ENCODE peak calls at places on chromosomes 6 and 20, in eight cellular contexts. One of them, this sample, is unnamed.

GRCh38 chr6:158039571-158040050 is 57.9 kb downstream of the SYNJ2 start:
- DNase-seq in fibroblast of gingiva: peak
- DNase-seq in T-helper 9 cell: no peak
- DNase-seq in EH: peak
- DNase-seq in B cell: no peak
- DNase-seq in iris pigment epithelial cell: peak
- DNase-seq in endothelial cell: no peak
- DNase-seq in amygdala: no peak
- DNase-seq in this sample: no peak

GRCh38 chr20:63903796-63904570 is 9.1 kb downstream of the DNAJC5 start:
- DNase-seq in fibroblast of gingiva: no peak
- DNase-seq in T-helper 9 cell: no peak
- DNase-seq in EH: no peak
- DNase-seq in B cell: no peak
- DNase-seq in iris pigment epithelial cell: no peak
- DNase-seq in endothelial cell: no peak
- DNase-seq in amygdala: no peak
- DNase-seq in this sample: no peak

GRCh38 chr20:4549711-4550259 is 171.9 kb upstream of the PRND start:
- DNase-seq in fibroblast of gingiva: no peak
- DNase-seq in T-helper 9 cell: no peak
- DNase-seq in EH: peak
- DNase-seq in B cell: no peak
- DNase-seq in iris pigment epithelial cell: no peak
- DNase-seq in endothelial cell: no peak
- DNase-seq in amygdala: no peak
- DNase-seq in this sample: no peak

GRCh38 chr6:158654960-158655485 is 5.2 kb downstream of the SYTL3 start:
- DNase-seq in fibroblast of gingiva: peak
- DNase-seq in T-helper 9 cell: no peak
- DNase-seq in EH: peak
- DNase-seq in B cell: no peak
- DNase-seq in iris pigment epithelial cell: peak
- DNase-seq in endothelial cell: no peak
- DNase-seq in amygdala: no peak
- DNase-seq in this sample: no peak

GRCh38 chr20:22101606-22102005 is 396.1 kb downstream of the PAX1 start:
- DNase-seq in fibroblast of gingiva: no peak
- DNase-seq in T-helper 9 cell: no peak
- DNase-seq in EH: no peak
- DNase-seq in B cell: no peak
- DNase-seq in iris pigment epithelial cell: no peak
- DNase-seq in endothelial cell: no peak
- DNase-seq in amygdala: no peak
- DNase-seq in this sample: no peak

GRCh38 chr6:1890071-1890470 is 280.4 kb downstream of the FOXC1 start:
- DNase-seq in fibroblast of gingiva: no peak
- DNase-seq in T-helper 9 cell: no peak
- DNase-seq in EH: peak
- DNase-seq in B cell: no peak
- DNase-seq in iris pigment epithelial cell: peak
- DNase-seq in endothelial cell: no peak
- DNase-seq in amygdala: no peak
- DNase-seq in this sample: no peak

GRCh38 chr20:23362392-23363256 is 642 bp downstream of the GZF1 start:
- DNase-seq in fibroblast of gingiva: peak
- DNase-seq in T-helper 9 cell: no peak
- DNase-seq in EH: peak
- DNase-seq in B cell: peak
- DNase-seq in iris pigment epithelial cell: peak
- DNase-seq in endothelial cell: peak
- DNase-seq in amygdala: no peak
- DNase-seq in this sample: peak

GRCh38 chr20:22403860-22404608 is 180.3 kb downstream of the FOXA2 start:
- DNase-seq in fibroblast of gingiva: no peak
- DNase-seq in T-helper 9 cell: no peak
- DNase-seq in EH: no peak
- DNase-seq in B cell: no peak
- DNase-seq in iris pigment epithelial cell: no peak
- DNase-seq in endothelial cell: no peak
- DNase-seq in amygdala: no peak
- DNase-seq in this sample: no peak

GRCh38 chr6:89731924-89732568 is 87.5 kb downstream of the MDN1 start:
- DNase-seq in fibroblast of gingiva: no peak
- DNase-seq in T-helper 9 cell: no peak
- DNase-seq in EH: no peak
- DNase-seq in B cell: no peak
- DNase-seq in iris pigment epithelial cell: no peak
- DNase-seq in endothelial cell: no peak
- DNase-seq in amygdala: no peak
- DNase-seq in this sample: no peak

GRCh38 chr6:89433637-89434499 is 916 bp downstream of the ANKRD6 start:
- DNase-seq in fibroblast of gingiva: no peak
- DNase-seq in T-helper 9 cell: peak
- DNase-seq in EH: no peak
- DNase-seq in B cell: peak
- DNase-seq in iris pigment epithelial cell: no peak
- DNase-seq in endothelial cell: peak
- DNase-seq in amygdala: no peak
- DNase-seq in this sample: peak

GRCh38 chr20:1124416-1124815 is 6.0 kb downstream of the PSMF1 start:
- DNase-seq in fibroblast of gingiva: peak
- DNase-seq in T-helper 9 cell: no peak
- DNase-seq in EH: no peak
- DNase-seq in B cell: no peak
- DNase-seq in iris pigment epithelial cell: no peak
- DNase-seq in endothelial cell: no peak
- DNase-seq in amygdala: no peak
- DNase-seq in this sample: no peak

GRCh38 chr6:168414696-168415095 is 26.3 kb upstream of the SMOC2 start:
- DNase-seq in fibroblast of gingiva: no peak
- DNase-seq in T-helper 9 cell: no peak
- DNase-seq in EH: no peak
- DNase-seq in B cell: no peak
- DNase-seq in iris pigment epithelial cell: no peak
- DNase-seq in endothelial cell: no peak
- DNase-seq in amygdala: no peak
- DNase-seq in this sample: no peak

GRCh38 chr20:52494244-52494643 is 302.7 kb upstream of the ZFP64 start:
- DNase-seq in fibroblast of gingiva: no peak
- DNase-seq in T-helper 9 cell: no peak
- DNase-seq in EH: peak
- DNase-seq in B cell: no peak
- DNase-seq in iris pigment epithelial cell: peak
- DNase-seq in endothelial cell: no peak
- DNase-seq in amygdala: no peak
- DNase-seq in this sample: no peak

GRCh38 chr20:20926222-20926905 is 179.8 kb downstream of the LINC00237 start:
- DNase-seq in fibroblast of gingiva: no peak
- DNase-seq in T-helper 9 cell: no peak
- DNase-seq in EH: no peak
- DNase-seq in B cell: no peak
- DNase-seq in iris pigment epithelial cell: no peak
- DNase-seq in endothelial cell: no peak
- DNase-seq in amygdala: no peak
- DNase-seq in this sample: no peak

GRCh38 chr6:111761783-111762312 is 111.4 kb downstream of the FYN start:
- DNase-seq in fibroblast of gingiva: no peak
- DNase-seq in T-helper 9 cell: no peak
- DNase-seq in EH: no peak
- DNase-seq in B cell: peak
- DNase-seq in iris pigment epithelial cell: peak
- DNase-seq in endothelial cell: no peak
- DNase-seq in amygdala: no peak
- DNase-seq in this sample: peak

GRCh38 chr6:107405002-107405401 is 54.4 kb downstream of the PDSS2 start:
- DNase-seq in fibroblast of gingiva: no peak
- DNase-seq in T-helper 9 cell: no peak
- DNase-seq in EH: no peak
- DNase-seq in B cell: no peak
- DNase-seq in iris pigment epithelial cell: no peak
- DNase-seq in endothelial cell: no peak
- DNase-seq in amygdala: no peak
- DNase-seq in this sample: no peak

GRCh38 chr6:159110013-159110412 is 59.2 kb upstream of the FNDC1 start:
- DNase-seq in fibroblast of gingiva: peak
- DNase-seq in T-helper 9 cell: no peak
- DNase-seq in EH: peak
- DNase-seq in B cell: no peak
- DNase-seq in iris pigment epithelial cell: peak
- DNase-seq in endothelial cell: peak
- DNase-seq in amygdala: no peak
- DNase-seq in this sample: peak

GRCh38 chr20:58721951-58722371 is 29.4 kb downstream of the NPEPL1 start:
- DNase-seq in fibroblast of gingiva: no peak
- DNase-seq in T-helper 9 cell: no peak
- DNase-seq in EH: peak
- DNase-seq in B cell: no peak
- DNase-seq in iris pigment epithelial cell: no peak
- DNase-seq in endothelial cell: no peak
- DNase-seq in amygdala: no peak
- DNase-seq in this sample: no peak

GRCh38 chr6:43989556-43990248 is 137.6 kb downstream of the MRPL14 start:
- DNase-seq in fibroblast of gingiva: no peak
- DNase-seq in T-helper 9 cell: no peak
- DNase-seq in EH: no peak
- DNase-seq in B cell: no peak
- DNase-seq in iris pigment epithelial cell: no peak
- DNase-seq in endothelial cell: no peak
- DNase-seq in amygdala: no peak
- DNase-seq in this sample: no peak

GRCh38 chr20:49906101-49906604 is 9.2 kb downstream of the SPATA2 start:
- DNase-seq in fibroblast of gingiva: no peak
- DNase-seq in T-helper 9 cell: no peak
- DNase-seq in EH: no peak
- DNase-seq in B cell: no peak
- DNase-seq in iris pigment epithelial cell: no peak
- DNase-seq in endothelial cell: no peak
- DNase-seq in amygdala: no peak
- DNase-seq in this sample: no peak

GRCh38 chr6:107491059-107491609 is 1.2 kb downstream of the SOBP start:
- DNase-seq in fibroblast of gingiva: no peak
- DNase-seq in T-helper 9 cell: no peak
- DNase-seq in EH: peak
- DNase-seq in B cell: peak
- DNase-seq in iris pigment epithelial cell: peak
- DNase-seq in endothelial cell: peak
- DNase-seq in amygdala: peak
- DNase-seq in this sample: peak

GRCh38 chr20:4082406-4083102 is 67.2 kb upstream of the RNF24 start:
- DNase-seq in fibroblast of gingiva: peak
- DNase-seq in T-helper 9 cell: peak
- DNase-seq in EH: peak
- DNase-seq in B cell: no peak
- DNase-seq in iris pigment epithelial cell: peak
- DNase-seq in endothelial cell: peak
- DNase-seq in amygdala: no peak
- DNase-seq in this sample: no peak

GRCh38 chr6:53837875-53838806 is 43.3 kb downstream of the LRRC1 start:
- DNase-seq in fibroblast of gingiva: no peak
- DNase-seq in T-helper 9 cell: no peak
- DNase-seq in EH: peak
- DNase-seq in B cell: no peak
- DNase-seq in iris pigment epithelial cell: peak
- DNase-seq in endothelial cell: no peak
- DNase-seq in amygdala: no peak
- DNase-seq in this sample: no peak